ENCODE peak calls at places on chromosomes 2 and 18, in four cellular contexts. Q, Z, L and R are unnamed samples.

GRCh38 chr2:160224507-160224906 is 24.4 kb upstream of the ITGB6 start:
- DNase-seq in L (peak; percentile 51), Z (no peak), Q (no peak), R (no peak)

GRCh38 chr2:148524519-148524919 is 120.0 kb upstream of the EPC2 start:
- DNase-seq in Q (no peak), Z (no peak), L (no peak), R (no peak)

GRCh38 chr18:35513181-35513932 is 15.6 kb upstream of the INO80C start:
- DNase-seq in Z (peak; percentile 36), L (no peak), Q (peak; percentile 32), R (no peak)

GRCh38 chr2:170878061-170878460 is 51.0 kb upstream of the GORASP2 start:
- DNase-seq in Q (no peak), Z (no peak), L (no peak), R (no peak)

GRCh38 chr2:167689444-167689843 is 558.0 kb downstream of the STK39 start:
- DNase-seq in Q (no peak), L (no peak), Z (peak; percentile 30), R (no peak)

GRCh38 chr18:6610436-6610835 is 119.1 kb upstream of the ARHGAP28 start:
- DNase-seq in Z (no peak), Q (no peak), L (no peak), R (no peak)

GRCh38 chr2:12034303-12034861 is 287.9 kb downstream of the LPIN1 start:
- DNase-seq in Z (no peak), L (no peak), Q (no peak), R (no peak)

GRCh38 chr2:160336091-160336490 is 136.0 kb upstream of the ITGB6 start:
- DNase-seq in L (no peak), Q (no peak), Z (no peak), R (no peak)

GRCh38 chr18:3499498-3499897 is 49.5 kb downstream of the TGIF1 start:
- DNase-seq in Z (no peak), L (peak; percentile 55), Q (peak; percentile 59), R (no peak)

GRCh38 chr2:202933958-202934357 is 21.9 kb downstream of the CARF start:
- DNase-seq in Z (no peak), Q (no peak), L (no peak), R (no peak)

GRCh38 chr2:4914551-4914950 is 777.6 kb upstream of the SOX11 start:
- DNase-seq in L (no peak), Z (no peak), Q (no peak), R (no peak)

GRCh38 chr2:206004004-206004693 is 81.8 kb downstream of the INO80D start:
- DNase-seq in Q (peak; percentile 69), L (peak; percentile 14), Z (peak; percentile 45), R (no peak)

GRCh38 chr2:127641846-127642510 is 4.0 kb upstream of the GPR17 start:
- DNase-seq in Z (no peak), L (no peak), Q (no peak), R (no peak)

GRCh38 chr2:238123218-238123971 is 15.1 kb upstream of the KLHL30 start:
- DNase-seq in L (no peak), Z (no peak), Q (no peak), R (no peak)

GRCh38 chr18:66838340-66838987 is 234.6 kb upstream of the CDH19 start:
- DNase-seq in Z (no peak), Q (no peak), L (no peak), R (no peak)

GRCh38 chr2:171100370-171100769 is 60.3 kb downstream of the TLK1 start:
- DNase-seq in Q (no peak), Z (no peak), L (no peak), R (no peak)

GRCh38 chr18:56112013-56112749 is 524.2 kb upstream of the TCF4 start:
- DNase-seq in Q (no peak), Z (no peak), L (no peak), R (peak; percentile 45)

GRCh38 chr2:20506281-20506685 is 59.4 kb downstream of the RHOB start:
- DNase-seq in L (no peak), Q (no peak), Z (no peak), R (no peak)

GRCh38 chr2:42934568-42935258 is 142.3 kb upstream of the HAAO start:
- DNase-seq in Z (peak; percentile 48), Q (no peak), L (no peak), R (no peak)

GRCh38 chr2:157107877-157108276 is 149.6 kb upstream of the GALNT5 start:
- DNase-seq in Z (no peak), Q (no peak), L (no peak), R (no peak)

GRCh38 chr2:24926602-24927252 is 6.7 kb upstream of the ADCY3 start:
- DNase-seq in Q (peak; percentile 56), L (no peak), Z (no peak), R (no peak)

GRCh38 chr2:127479219-127479825 is 47.0 kb downstream of the IWS1 start:
- DNase-seq in L (peak; percentile 56), Q (no peak), Z (peak; percentile 48), R (peak; percentile 11)

GRCh38 chr2:207416936-207417718 is 112.6 kb upstream of the CREB1 start:
- DNase-seq in Z (peak; percentile 88), Q (no peak), L (no peak), R (no peak)

GRCh38 chr2:65647249-65647842 is 214.9 kb upstream of the SPRED2 start:
- DNase-seq in L (no peak), Q (no peak), Z (no peak), R (no peak)

GRCh38 chr2:128638741-128639477 is 320.2 kb upstream of the HS6ST1 start:
- DNase-seq in Q (peak; percentile 85), L (peak; percentile 42), Z (no peak), R (no peak)

GRCh38 chr2:168190590-168191336 is 56.6 kb downstream of the STK39 start:
- DNase-seq in Q (no peak), L (no peak), Z (no peak), R (no peak)

GRCh38 chr2:174246944-174247381 is 1.4 kb downstream of the OLA1 start:
- DNase-seq in L (no peak), Z (peak; percentile 65), Q (no peak), R (no peak)

GRCh38 chr18:55786651-55787272 is 198.8 kb upstream of the TCF4 start:
- DNase-seq in L (no peak), Q (no peak), Z (peak; percentile 66), R (no peak)

GRCh38 chr2:150610670-150611279 is 123.3 kb upstream of the RND3 start:
- DNase-seq in Z (peak; percentile 13), L (peak; percentile 14), Q (peak; percentile 49), R (no peak)

GRCh38 chr2:128282246-128282975 is 36.3 kb downstream of the HS6ST1 start:
- DNase-seq in Z (no peak), L (peak; percentile 82), Q (no peak), R (no peak)

GRCh38 chr2:240812721-240813120 is 7.3 kb downstream of the KIF1A start:
- DNase-seq in Z (no peak), L (no peak), Q (no peak), R (no peak)

GRCh38 chr2:240810621-240811020 is 9.4 kb downstream of the KIF1A start:
- DNase-seq in Q (no peak), Z (no peak), L (no peak), R (no peak)

GRCh38 chr2:240813231-240813921 is 6.6 kb downstream of the KIF1A start:
- DNase-seq in Z (no peak), Q (no peak), L (no peak), R (no peak)

GRCh38 chr2:240811346-240812300 is 8.4 kb downstream of the KIF1A start:
- DNase-seq in L (no peak), Q (no peak), Z (no peak), R (no peak)

GRCh38 chr2:240812301-240812680 is 7.7 kb downstream of the KIF1A start:
- DNase-seq in Z (no peak), L (no peak), Q (no peak), R (no peak)
- TF ChIP-seq NRF1 in Z (no peak), L (no peak), Q (no peak), R (no peak)

DNA sequence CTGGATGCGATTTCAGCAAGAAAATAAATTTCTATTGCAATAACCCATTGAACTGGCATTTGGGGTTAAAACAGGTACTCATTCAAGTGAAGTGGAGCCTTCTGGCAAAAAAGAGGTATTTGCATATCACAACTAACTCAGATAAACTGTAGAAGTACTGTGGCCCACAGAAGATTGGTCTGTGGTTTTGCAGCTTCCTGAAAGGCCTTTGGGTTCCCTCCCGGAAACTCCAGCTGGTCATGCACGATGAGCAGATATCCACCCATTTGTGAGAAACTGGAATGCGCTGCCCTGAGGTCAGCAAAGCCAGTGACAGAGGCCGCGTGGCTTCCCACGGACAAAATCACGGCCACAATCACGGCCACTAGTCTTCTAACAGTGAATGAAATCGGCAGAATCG is 106.3 kb downstream of the EPHA4 start:
- DNase-seq in Q (no peak), L (no peak), Z (peak; percentile 2), R (peak; percentile 15)
- TF ChIP-seq NRF1 in Q (no peak), L (no peak), Z (no peak), R (no peak)

DNA sequence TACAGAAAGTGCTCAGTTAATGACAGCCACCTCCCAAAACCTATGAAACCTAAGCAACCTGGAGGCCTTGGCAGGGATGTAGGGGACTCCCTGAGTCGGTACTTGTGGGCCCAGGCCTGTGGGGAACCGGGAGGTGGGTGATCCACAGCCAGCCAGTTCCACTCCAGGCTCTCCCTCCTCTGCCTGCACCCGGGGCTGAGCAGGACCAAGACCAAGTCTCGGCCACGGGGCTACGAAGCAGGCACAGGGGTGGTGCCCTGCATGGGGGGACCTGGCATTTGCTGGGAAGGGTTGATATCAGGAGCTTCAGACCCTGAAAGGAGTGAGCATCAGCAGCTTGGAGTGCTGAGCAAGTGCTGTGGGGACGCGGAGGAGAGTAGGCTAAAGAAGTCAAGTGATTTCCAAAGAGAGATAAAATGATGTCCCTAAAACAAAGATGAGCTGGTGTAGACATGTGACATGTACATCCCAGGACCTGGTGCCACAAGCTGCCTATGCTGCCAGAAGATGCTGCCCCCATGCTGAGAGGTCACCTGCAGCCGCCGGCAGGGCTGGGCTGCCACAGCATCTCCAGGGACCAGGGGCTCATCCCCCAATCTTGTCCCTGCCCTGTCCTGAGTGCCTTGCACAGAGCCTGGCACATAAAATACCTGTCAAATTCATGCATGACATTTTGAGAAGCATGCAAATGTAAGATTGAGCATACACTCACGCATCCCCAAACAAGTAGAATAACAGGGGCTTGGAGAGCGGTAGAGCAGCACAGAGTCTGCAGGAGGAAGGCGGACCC is 21.5 kb downstream of the KCNIP3 start:
- DNase-seq in Z (no peak), L (no peak), Q (no peak), R (no peak)
- TF ChIP-seq NRF1 in Z (no peak), L (no peak), Q (no peak), R (no peak)

GRCh38 chr2:121664086-121664485 is 14.8 kb upstream of the CLASP1 start:
- DNase-seq in Q (no peak), L (no peak), Z (no peak), R (no peak)
- TF ChIP-seq NRF1 in Q (no peak), L (no peak), Z (no peak), R (no peak)

GRCh38 chr2:191051177-191051576 is 37.2 kb upstream of the STAT1 start:
- DNase-seq in Z (no peak), Q (no peak), L (no peak), R (no peak)

GRCh38 chr2:191049728-191050639 is 36.0 kb upstream of the STAT1 start:
- DNase-seq in Z (no peak), Q (no peak), L (no peak), R (peak; percentile 16)

GRCh38 chr2:191048073-191048472 is 34.1 kb upstream of the STAT1 start:
- DNase-seq in L (no peak), Z (no peak), Q (no peak), R (no peak)

GRCh38 chr2:191051825-191052778 is 38.1 kb upstream of the STAT1 start:
- DNase-seq in L (peak; percentile 42), Q (no peak), Z (peak; percentile 43), R (peak; percentile 12)

GRCh38 chr2:191050640-191050987 is 36.6 kb upstream of the STAT1 start:
- DNase-seq in Z (no peak), Q (no peak), L (no peak), R (no peak)
- TF ChIP-seq NRF1 in Z (no peak), Q (no peak), L (no peak), R (no peak)